ENCODE peak calls at places on chromosome X, in six cellular contexts. L is stimulated activated CD4-positive, alpha-beta T cell treated with anti-CD3 and anti-CD28 coated beads, Interleukin-1b, Interleukin-23, amount 100 ng/mL, for 48 hours; P is ecto neural progenitor cell; F is SW480; R is activated CD4-positive, alpha-beta T cell treated with anti-CD3 and anti-CD28 coated beads for 36 hours; O is T-helper 9 cell. M is an unnamed sample.
A peak's percentile ranks its signal among the peaks of the same experiment; 100 is the strongest.

GRCh38 chrX:140141444-140142029 is 176.2 kb upstream of the CXorf66 start:
- DNase-seq in L (peak; percentile 1), P (no peak), F (peak; percentile 29), R (peak; percentile 41), O (peak; percentile 18), M (no peak)

GRCh38 chrX:47316276-47317025 is 53.9 kb upstream of the ZNF157 start:
- DNase-seq in L (no peak), P (peak; percentile 81), F (no peak), R (no peak), O (no peak), M (no peak)

GRCh38 chrX:39896951-39897740 is 200.6 kb downstream of the BCOR start:
- DNase-seq in L (no peak), P (peak; percentile 82), F (peak; percentile 70), R (no peak), O (no peak), M (peak; percentile 73)

GRCh38 chrX:43663173-43663572 is 7.1 kb downstream of the MAOA start:
- DNase-seq in L (no peak), P (no peak), F (no peak), R (no peak), O (no peak), M (no peak)

GRCh38 chrX:19885732-19886131 is 1.7 kb downstream of the SH3KBP1 start:
- DNase-seq in L (no peak), P (no peak), F (no peak), R (no peak), O (no peak), M (no peak)

GRCh38 chrX:54043696-54044125 is 562 bp downstream of the PHF8 start:
- DNase-seq in L (peak; percentile 27), P (no peak), F (peak; percentile 29), R (peak; percentile 52), O (peak; percentile 12), M (peak; percentile 34)

GRCh38 chrX:134525086-134525792 is 65.3 kb downstream of the HPRT1 start:
- DNase-seq in L (no peak), P (no peak), F (peak; percentile 36), R (no peak), O (no peak), M (no peak)

GRCh38 chrX:71917621-71918341 is 7.1 kb downstream of the NHSL2 start:
- DNase-seq in L (no peak), P (no peak), F (no peak), R (no peak), O (no peak), M (no peak)

GRCh38 chrX:41692162-41692749 is 3.5 kb downstream of the GPR34 start:
- DNase-seq in L (no peak), P (no peak), F (no peak), R (no peak), O (no peak), M (peak; percentile 72)

GRCh38 chrX:123860506-123860840 is 620 bp downstream of the XIAP start:
- DNase-seq in L (no peak), P (no peak), F (peak; percentile 76), R (no peak), O (peak; percentile 9), M (no peak)

GRCh38 chrX:68757331-68757730 is 71.5 kb upstream of the EFNB1 start:
- DNase-seq in L (no peak), P (no peak), F (no peak), R (no peak), O (no peak), M (no peak)

GRCh38 chrX:11171956-11172355 is 60.8 kb downstream of the HCCS start:
- DNase-seq in L (no peak), P (no peak), F (no peak), R (no peak), O (no peak), M (no peak)

GRCh38 chrX:131734621-131735020 is 190.7 kb downstream of the OR13H1 start:
- DNase-seq in L (no peak), P (no peak), F (no peak), R (no peak), O (peak; percentile 61), M (no peak)

GRCh38 chrX:151821226-151821625 is 86.7 kb downstream of the CNGA2 start:
- DNase-seq in L (no peak), P (no peak), F (no peak), R (no peak), O (no peak), M (no peak)

GRCh38 chrX:22037225-22037624 is 5.1 kb downstream of the PHEX start:
- DNase-seq in L (no peak), P (no peak), F (no peak), R (peak; percentile 7), O (no peak), M (no peak)

M was measured in fibroblast of gingiva.